ENCODE peak calls at places on chromosomes 5 and 9, in four cellular contexts. One of them, this sample, is unnamed.

GRCh38 chr5:11075010-11075860 is 314.2 kb upstream of the DAP start:
- DNase-seq in GM12891: no peak
- DNase-seq in midbrain: peak
- DNase-seq in endodermal cell: peak
- DNase-seq in this sample: peak

GRCh38 chr5:180439911-180440769 is 54.0 kb upstream of the CNOT6 start:
- DNase-seq in GM12891: no peak
- DNase-seq in midbrain: no peak
- DNase-seq in endodermal cell: peak
- DNase-seq in this sample: peak

GRCh38 chr5:1892211-1892610 is 9.5 kb upstream of the IRX4 start:
- DNase-seq in GM12891: no peak
- DNase-seq in midbrain: no peak
- DNase-seq in endodermal cell: no peak
- DNase-seq in this sample: peak

GRCh38 chr5:156232251-156232869 is 94.6 kb upstream of the SGCD start:
- DNase-seq in GM12891: no peak
- DNase-seq in midbrain: no peak
- DNase-seq in endodermal cell: no peak
- DNase-seq in this sample: no peak

GRCh38 chr5:16018970-16019369 is 160.6 kb downstream of the MARCHF11 start:
- DNase-seq in GM12891: no peak
- DNase-seq in midbrain: no peak
- DNase-seq in endodermal cell: no peak
- DNase-seq in this sample: no peak

GRCh38 chr5:29169851-29170250 is 2023.6 kb upstream of the CDH6 start:
- DNase-seq in GM12891: no peak
- DNase-seq in midbrain: no peak
- DNase-seq in endodermal cell: no peak
- DNase-seq in this sample: peak

GRCh38 chr5:176553260-176554085 is 4.3 kb downstream of the CDHR2 start:
- DNase-seq in GM12891: no peak
- DNase-seq in midbrain: no peak
- DNase-seq in endodermal cell: peak
- DNase-seq in this sample: no peak

GRCh38 chr5:148928141-148928540 is 101.7 kb downstream of the ADRB2 start:
- DNase-seq in GM12891: no peak
- DNase-seq in midbrain: no peak
- DNase-seq in endodermal cell: peak
- DNase-seq in this sample: no peak

GRCh38 chr5:61167382-61167781 is 5.1 kb upstream of the SMIM15 start:
- DNase-seq in GM12891: no peak
- DNase-seq in midbrain: peak
- DNase-seq in endodermal cell: peak
- DNase-seq in this sample: peak

GRCh38 chr5:149702953-149703646 is 27.0 kb upstream of the PPARGC1B start:
- DNase-seq in GM12891: no peak
- DNase-seq in midbrain: no peak
- DNase-seq in endodermal cell: no peak
- DNase-seq in this sample: no peak

GRCh38 chr9:97470076-97470475 is 31.4 kb upstream of the TMOD1 start:
- DNase-seq in GM12891: no peak
- DNase-seq in midbrain: no peak
- DNase-seq in endodermal cell: peak
- DNase-seq in this sample: peak

This sample was measured in H7.